ENCODE peak calls at places on chromosome 18, in nine cellular contexts. Y, O, V, P, J, H, M, I and Q are unnamed samples.

GRCh38 chr18:75915941-75916640 is 488.6 kb upstream of the SMIM21 start:
- DNase-seq in Y (no peak), O (peak; percentile 94), V (peak; percentile 9), P (peak; percentile 29), J (no peak), H (peak; percentile 32), M (peak; percentile 84), I (no peak), Q (no peak)

GRCh38 chr18:67705748-67706147 is 189.2 kb upstream of the DSEL start:
- DNase-seq in Y (peak; percentile 6), O (no peak), V (peak; percentile 16), P (no peak), J (peak; percentile 20), H (no peak), M (no peak), I (no peak), Q (no peak)

GRCh38 chr18:76816127-76816526 is 6.2 kb upstream of the ZNF236 start:
- DNase-seq in Y (no peak), O (no peak), V (no peak), P (no peak), J (no peak), H (no peak), M (no peak), I (no peak), Q (no peak)

GRCh38 chr18:23146861-23147469 is 11.7 kb downstream of the CABLES1 start:
- DNase-seq in Y (no peak), O (no peak), V (no peak), P (no peak), J (no peak), H (no peak), M (no peak), I (no peak), Q (no peak)

GRCh38 chr18:23226386-23226785 is 91.1 kb downstream of the CABLES1 start:
- DNase-seq in Y (no peak), O (no peak), V (peak; percentile 53), P (no peak), J (peak; percentile 81), H (no peak), M (no peak), I (no peak), Q (no peak)

GRCh38 chr18:22983175-22983574 is 50.0 kb downstream of the RBBP8 start:
- DNase-seq in Y (peak; percentile 41), O (peak; percentile 36), V (peak; percentile 74), P (no peak), J (peak; percentile 79), H (no peak), M (no peak), I (no peak), Q (no peak)

GRCh38 chr18:73842795-73843394 is 304.7 kb downstream of the FBXO15 start:
- DNase-seq in Y (peak; percentile 40), O (peak; percentile 49), V (peak; percentile 64), P (peak; percentile 19), J (peak; percentile 64), H (peak; percentile 60), M (peak; percentile 37), I (no peak), Q (peak; percentile 21)

GRCh38 chr18:74281639-74282358 is 10.0 kb downstream of the CYB5A start:
- DNase-seq in Y (no peak), O (no peak), V (peak; percentile 67), P (no peak), J (peak; percentile 37), H (no peak), M (no peak), I (no peak), Q (no peak)

GRCh38 chr18:63508634-63509033 is 31.9 kb downstream of the SERPINB5 start:
- DNase-seq in Y (no peak), O (no peak), V (no peak), P (no peak), J (no peak), H (no peak), M (no peak), I (no peak), Q (no peak)

GRCh38 chr18:69123421-69123820 is 277.3 kb upstream of the DOK6 start:
- DNase-seq in Y (no peak), O (no peak), V (no peak), P (no peak), J (no peak), H (no peak), M (no peak), I (no peak), Q (no peak)

GRCh38 chr18:41873730-41874129 is 81.3 kb upstream of the PIK3C3 start:
- DNase-seq in Y (no peak), O (peak; percentile 22), V (no peak), P (no peak), J (no peak), H (no peak), M (no peak), I (no peak), Q (no peak)

GRCh38 chr18:44893045-44893706 is 212.5 kb downstream of the SETBP1 start:
- DNase-seq in Y (no peak), O (no peak), V (no peak), P (no peak), J (no peak), H (no peak), M (no peak), I (no peak), Q (no peak)

GRCh38 chr18:48037481-48038271 is 107.2 kb upstream of the SMAD2 start:
- DNase-seq in Y (peak; percentile 19), O (peak; percentile 51), V (peak; percentile 32), P (peak; percentile 14), J (no peak), H (no peak), M (no peak), I (peak; percentile 42), Q (no peak)

GRCh38 chr18:48874233-48874632 is 76.5 kb downstream of the SMAD7 start:
- DNase-seq in Y (no peak), O (no peak), V (no peak), P (no peak), J (no peak), H (no peak), M (no peak), I (no peak), Q (no peak)

GRCh38 chr18:62607302-62607701 is 84.5 kb downstream of the ZCCHC2 start:
- DNase-seq in Y (no peak), O (no peak), V (no peak), P (no peak), J (no peak), H (no peak), M (no peak), I (no peak), Q (no peak)

GRCh38 chr18:27501651-27502050 is 316.5 kb upstream of the CHST9 start:
- DNase-seq in Y (no peak), O (no peak), V (no peak), P (no peak), J (no peak), H (no peak), M (no peak), I (no peak), Q (no peak)

GRCh38 chr18:31101148-31102019 is 837 bp downstream of the DSC2 start:
- DNase-seq in Y (peak; percentile 13), O (peak; percentile 33), V (peak; percentile 50), P (peak; percentile 23), J (peak; percentile 3), H (peak; percentile 57), M (peak; percentile 48), I (peak; percentile 84), Q (no peak)

GRCh38 chr18:46152436-46152807 is 48.2 kb downstream of the HAUS1 start:
- DNase-seq in Y (peak; percentile 37), O (no peak), V (peak; percentile 57), P (no peak), J (peak; percentile 60), H (no peak), M (no peak), I (peak; percentile 51), Q (no peak)

GRCh38 chr18:79507076-79507545 is 111.4 kb downstream of the NFATC1 start:
- DNase-seq in Y (no peak), O (peak; percentile 29), V (peak; percentile 92), P (peak; percentile 66), J (peak; percentile 33), H (no peak), M (no peak), I (peak; percentile 86), Q (peak; percentile 28)
- H3K4me3 ChIP-seq in Y (no peak overlapping the region), O (no peak overlapping the region), V (no peak overlapping the region), P (peak overlapping the region; percentile 40), J (peak overlapping the region; percentile 23), H (peak overlapping the region; percentile 66), M (no peak overlapping the region), I (peak overlapping the region; percentile 62), Q (no peak overlapping the region)

DNA sequence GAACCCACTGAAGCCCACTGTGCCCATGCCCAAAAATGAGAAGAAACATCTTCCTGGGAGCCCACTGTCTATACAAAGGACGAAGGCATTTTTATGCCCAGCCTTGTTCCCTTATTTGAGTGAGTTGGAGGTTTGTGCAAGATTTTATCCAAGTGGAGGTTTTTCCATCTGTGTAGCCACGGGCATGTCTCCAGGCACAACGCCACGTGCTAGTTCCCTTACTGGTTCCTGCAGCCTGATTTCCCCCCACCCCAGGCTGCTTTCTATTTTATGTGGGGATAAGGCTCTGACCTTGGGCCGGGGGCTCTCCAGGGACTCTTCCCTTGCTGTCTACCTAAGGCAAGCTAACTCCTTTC is 22.2 kb upstream of the TXNL4A start:
- DNase-seq in Y (no peak), O (no peak), V (no peak), P (no peak), J (no peak), H (no peak), M (no peak), I (no peak), Q (no peak)
- H3K4me3 ChIP-seq in Y (no peak overlapping the region), O (no peak overlapping the region), V (no peak overlapping the region), P (no peak overlapping the region), J (no peak overlapping the region), H (no peak overlapping the region), M (no peak overlapping the region), I (no peak overlapping the region), Q (no peak overlapping the region)

GRCh38 chr18:3626927-3627240 is 176.9 kb downstream of the TGIF1 start:
- DNase-seq in Y (no peak), O (no peak), V (no peak), P (no peak), J (no peak), H (no peak), M (no peak), I (no peak), Q (no peak)

GRCh38 chr18:3625717-3626091 is 175.7 kb downstream of the TGIF1 start:
- DNase-seq in Y (no peak), O (no peak), V (no peak), P (no peak), J (no peak), H (no peak), M (no peak), I (no peak), Q (no peak)

GRCh38 chr18:3624546-3624817 is 174.5 kb downstream of the TGIF1 start:
- DNase-seq in Y (no peak), O (no peak), V (no peak), P (no peak), J (no peak), H (no peak), M (no peak), I (no peak), Q (no peak)

GRCh38 chr18:3623769-3624545 is 174.0 kb downstream of the TGIF1 start:
- DNase-seq in Y (peak; percentile 99), O (peak; percentile 70), V (peak; percentile 97), P (peak; percentile 66), J (peak; percentile 96), H (peak; percentile 62), M (peak; percentile 83), I (peak; percentile 71), Q (no peak)

GRCh38 chr18:3624818-3625716 is 175.1 kb downstream of the TGIF1 start:
- DNase-seq in Y (peak; percentile 96), O (no peak), V (peak; percentile 95), P (no peak), J (peak; percentile 92), H (no peak), M (no peak), I (no peak), Q (peak; percentile 60)
- H3K4me3 ChIP-seq in Y (peak overlapping the region; percentile 32), O (peak overlapping the region; percentile 53), V (no peak overlapping the region), P (no peak overlapping the region), J (peak overlapping the region; percentile 27), H (no peak overlapping the region), M (no peak overlapping the region), I (no peak overlapping the region), Q (no peak overlapping the region)

GRCh38 chr18:24702001-24702400 is 241.6 kb downstream of the HRH4 start:
- DNase-seq in Y (no peak), O (no peak), V (no peak), P (no peak), J (no peak), H (no peak), M (no peak), I (no peak), Q (no peak)
- H3K4me3 ChIP-seq in Y (no peak overlapping the region), O (no peak overlapping the region), V (no peak overlapping the region), P (no peak overlapping the region), J (no peak overlapping the region), H (no peak overlapping the region), M (no peak overlapping the region), I (no peak overlapping the region), Q (no peak overlapping the region)